ENCODE peak calls at places on chromosomes 1 and 21, in eight cellular contexts. One of them, this sample, is unnamed.

GRCh38 chr1:31750858-31751638 is 13.1 kb downstream of the ADGRB2 start:
- DNase-seq in mesendoderm: peak; percentile 43
- DNase-seq in CD8-positive, alpha-beta T cell: no peak
- DNase-seq in neural progenitor cell: no peak
- DNase-seq in brain microvascular endothelial cell: peak; percentile 44
- DNase-seq in CD4-positive, CD25-positive, alpha-beta regulatory T cell: no peak
- DNase-seq in A549: no peak
- DNase-seq in GM23248: peak; percentile 85
- DNase-seq in this sample: no peak

GRCh38 chr1:1631793-1632420 is at the start of gene MMP23B:
- DNase-seq in brain microvascular endothelial cell: no peak
- DNase-seq in GM23248: peak; percentile 20
- DNase-seq in A549: no peak
- DNase-seq in CD4-positive, CD25-positive, alpha-beta regulatory T cell: no peak
- DNase-seq in mesendoderm: peak; percentile 54
- DNase-seq in neural progenitor cell: peak; percentile 78
- DNase-seq in CD8-positive, alpha-beta T cell: no peak
- DNase-seq in this sample: no peak

GRCh38 chr1:43653339-43653738 is 3.4 kb downstream of the KDM4A start:
- DNase-seq in A549: peak; percentile 36
- DNase-seq in CD8-positive, alpha-beta T cell: no peak
- DNase-seq in mesendoderm: peak; percentile 89
- DNase-seq in brain microvascular endothelial cell: peak; percentile 58
- DNase-seq in neural progenitor cell: peak; percentile 63
- DNase-seq in CD4-positive, CD25-positive, alpha-beta regulatory T cell: no peak
- DNase-seq in GM23248: peak; percentile 77
- DNase-seq in this sample: no peak

GRCh38 chr1:183433703-183434102 is 15.5 kb upstream of the NMNAT2 start:
- DNase-seq in A549: no peak
- DNase-seq in CD8-positive, alpha-beta T cell: no peak
- DNase-seq in neural progenitor cell: no peak
- DNase-seq in brain microvascular endothelial cell: no peak
- DNase-seq in GM23248: no peak
- DNase-seq in mesendoderm: peak; percentile 16
- DNase-seq in CD4-positive, CD25-positive, alpha-beta regulatory T cell: no peak
- DNase-seq in this sample: no peak

GRCh38 chr1:42070996-42071395 is 82.2 kb upstream of the GUCA2B start:
- DNase-seq in GM23248: no peak
- DNase-seq in brain microvascular endothelial cell: no peak
- DNase-seq in neural progenitor cell: no peak
- DNase-seq in CD8-positive, alpha-beta T cell: no peak
- DNase-seq in mesendoderm: no peak
- DNase-seq in CD4-positive, CD25-positive, alpha-beta regulatory T cell: no peak
- DNase-seq in A549: no peak
- DNase-seq in this sample: no peak

GRCh38 chr1:87765686-87766085 is 437.0 kb downstream of the LMO4 start:
- DNase-seq in A549: no peak
- DNase-seq in mesendoderm: no peak
- DNase-seq in neural progenitor cell: no peak
- DNase-seq in CD4-positive, CD25-positive, alpha-beta regulatory T cell: no peak
- DNase-seq in GM23248: peak; percentile 77
- DNase-seq in CD8-positive, alpha-beta T cell: no peak
- DNase-seq in brain microvascular endothelial cell: no peak
- DNase-seq in this sample: no peak

GRCh38 chr1:92481598-92482403 is 4.9 kb downstream of the GFI1 start:
- DNase-seq in CD4-positive, CD25-positive, alpha-beta regulatory T cell: no peak
- DNase-seq in CD8-positive, alpha-beta T cell: no peak
- DNase-seq in A549: no peak
- DNase-seq in neural progenitor cell: peak; percentile 59
- DNase-seq in mesendoderm: peak; percentile 28
- DNase-seq in GM23248: peak; percentile 32
- DNase-seq in brain microvascular endothelial cell: no peak
- DNase-seq in this sample: no peak

GRCh38 chr1:245195398-245195797 is 40.6 kb downstream of the KIF26B start:
- DNase-seq in mesendoderm: peak; percentile 63
- DNase-seq in A549: no peak
- DNase-seq in CD8-positive, alpha-beta T cell: no peak
- DNase-seq in GM23248: no peak
- DNase-seq in brain microvascular endothelial cell: no peak
- DNase-seq in CD4-positive, CD25-positive, alpha-beta regulatory T cell: no peak
- DNase-seq in neural progenitor cell: peak; percentile 59
- DNase-seq in this sample: no peak

GRCh38 chr1:36658838-36659237 is 176.1 kb upstream of the CSF3R start:
- DNase-seq in CD8-positive, alpha-beta T cell: no peak
- DNase-seq in neural progenitor cell: no peak
- DNase-seq in brain microvascular endothelial cell: no peak
- DNase-seq in A549: no peak
- DNase-seq in mesendoderm: no peak
- DNase-seq in CD4-positive, CD25-positive, alpha-beta regulatory T cell: no peak
- DNase-seq in GM23248: no peak
- DNase-seq in this sample: no peak

GRCh38 chr1:21935891-21936365 is 1.2 kb downstream of the HSPG2 start:
- DNase-seq in brain microvascular endothelial cell: no peak
- DNase-seq in GM23248: no peak
- DNase-seq in neural progenitor cell: no peak
- DNase-seq in CD4-positive, CD25-positive, alpha-beta regulatory T cell: no peak
- DNase-seq in A549: no peak
- DNase-seq in CD8-positive, alpha-beta T cell: no peak
- DNase-seq in mesendoderm: peak; percentile 60
- DNase-seq in this sample: no peak

GRCh38 chr1:39397487-39397886 is 93.9 kb upstream of the BMP8A start:
- DNase-seq in A549: no peak
- DNase-seq in brain microvascular endothelial cell: no peak
- DNase-seq in GM23248: no peak
- DNase-seq in CD4-positive, CD25-positive, alpha-beta regulatory T cell: no peak
- DNase-seq in mesendoderm: no peak
- DNase-seq in CD8-positive, alpha-beta T cell: no peak
- DNase-seq in neural progenitor cell: no peak
- DNase-seq in this sample: no peak

GRCh38 chr1:245874942-245875580 is 632.0 kb downstream of the SMYD3 start:
- DNase-seq in A549: no peak
- DNase-seq in CD4-positive, CD25-positive, alpha-beta regulatory T cell: no peak
- DNase-seq in brain microvascular endothelial cell: peak; percentile 100
- DNase-seq in mesendoderm: no peak
- DNase-seq in CD8-positive, alpha-beta T cell: no peak
- DNase-seq in GM23248: peak; percentile 97
- DNase-seq in neural progenitor cell: no peak
- DNase-seq in this sample: no peak

GRCh38 chr1:93701619-93702018 is 20.0 kb upstream of the BCAR3 start:
- DNase-seq in CD4-positive, CD25-positive, alpha-beta regulatory T cell: no peak
- DNase-seq in mesendoderm: peak; percentile 91
- DNase-seq in A549: peak; percentile 91
- DNase-seq in brain microvascular endothelial cell: peak; percentile 95
- DNase-seq in CD8-positive, alpha-beta T cell: no peak
- DNase-seq in GM23248: peak; percentile 98
- DNase-seq in neural progenitor cell: no peak
- DNase-seq in this sample: peak; percentile 53

GRCh38 chr1:75074719-75075395 is 59.3 kb upstream of the LHX8 start:
- DNase-seq in neural progenitor cell: peak; percentile 25
- DNase-seq in brain microvascular endothelial cell: no peak
- DNase-seq in A549: no peak
- DNase-seq in GM23248: no peak
- DNase-seq in CD4-positive, CD25-positive, alpha-beta regulatory T cell: no peak
- DNase-seq in mesendoderm: peak; percentile 48
- DNase-seq in CD8-positive, alpha-beta T cell: no peak
- DNase-seq in this sample: no peak

GRCh38 chr1:190579517-190580193 is 102.0 kb upstream of the BRINP3 start:
- DNase-seq in A549: no peak
- DNase-seq in neural progenitor cell: no peak
- DNase-seq in CD4-positive, CD25-positive, alpha-beta regulatory T cell: no peak
- DNase-seq in mesendoderm: no peak
- DNase-seq in brain microvascular endothelial cell: no peak
- DNase-seq in CD8-positive, alpha-beta T cell: no peak
- DNase-seq in GM23248: no peak
- DNase-seq in this sample: no peak

GRCh38 chr1:71919812-71920509 is 362.4 kb downstream of the NEGR1 start:
- DNase-seq in GM23248: no peak
- DNase-seq in mesendoderm: peak; percentile 8
- DNase-seq in CD4-positive, CD25-positive, alpha-beta regulatory T cell: no peak
- DNase-seq in A549: no peak
- DNase-seq in brain microvascular endothelial cell: no peak
- DNase-seq in CD8-positive, alpha-beta T cell: no peak
- DNase-seq in neural progenitor cell: peak; percentile 15
- DNase-seq in this sample: no peak

GRCh38 chr21:41966341-41966833 is 12.6 kb upstream of the C2CD2 start:
- DNase-seq in CD8-positive, alpha-beta T cell: no peak
- DNase-seq in A549: no peak
- DNase-seq in mesendoderm: no peak
- DNase-seq in CD4-positive, CD25-positive, alpha-beta regulatory T cell: no peak
- DNase-seq in neural progenitor cell: no peak
- DNase-seq in brain microvascular endothelial cell: no peak
- DNase-seq in GM23248: peak; percentile 16
- DNase-seq in this sample: no peak

GRCh38 chr1:36134805-36135339 is 9.8 kb upstream of the COL8A2 start:
- DNase-seq in GM23248: peak; percentile 66
- DNase-seq in CD8-positive, alpha-beta T cell: no peak
- DNase-seq in A549: peak; percentile 68
- DNase-seq in brain microvascular endothelial cell: peak; percentile 55
- DNase-seq in CD4-positive, CD25-positive, alpha-beta regulatory T cell: no peak
- DNase-seq in neural progenitor cell: peak; percentile 84
- DNase-seq in mesendoderm: peak; percentile 90
- DNase-seq in this sample: peak; percentile 52

GRCh38 chr1:119254067-119254720 is 113.7 kb upstream of the WARS2 start:
- DNase-seq in A549: no peak
- DNase-seq in neural progenitor cell: no peak
- DNase-seq in CD4-positive, CD25-positive, alpha-beta regulatory T cell: no peak
- DNase-seq in mesendoderm: peak; percentile 44
- DNase-seq in CD8-positive, alpha-beta T cell: no peak
- DNase-seq in brain microvascular endothelial cell: no peak
- DNase-seq in GM23248: no peak
- DNase-seq in this sample: no peak

GRCh38 chr21:34083357-34083756 is 10.0 kb downstream of the MRPS6 start:
- DNase-seq in neural progenitor cell: no peak
- DNase-seq in GM23248: no peak
- DNase-seq in CD4-positive, CD25-positive, alpha-beta regulatory T cell: no peak
- DNase-seq in CD8-positive, alpha-beta T cell: no peak
- DNase-seq in mesendoderm: no peak
- DNase-seq in A549: no peak
- DNase-seq in brain microvascular endothelial cell: no peak
- DNase-seq in this sample: no peak
- H3K27ac ChIP-seq in neural progenitor cell: peak overlapping the region; percentile 16
- H3K27ac ChIP-seq in GM23248: no peak overlapping the region
- H3K27ac ChIP-seq in CD4-positive, CD25-positive, alpha-beta regulatory T cell: no peak overlapping the region
- H3K27ac ChIP-seq in CD8-positive, alpha-beta T cell: no peak overlapping the region
- H3K27ac ChIP-seq in mesendoderm: no peak overlapping the region
- H3K27ac ChIP-seq in A549: no peak overlapping the region
- H3K27ac ChIP-seq in brain microvascular endothelial cell: no peak overlapping the region
- H3K27ac ChIP-seq in this sample: no peak overlapping the region

DNA sequence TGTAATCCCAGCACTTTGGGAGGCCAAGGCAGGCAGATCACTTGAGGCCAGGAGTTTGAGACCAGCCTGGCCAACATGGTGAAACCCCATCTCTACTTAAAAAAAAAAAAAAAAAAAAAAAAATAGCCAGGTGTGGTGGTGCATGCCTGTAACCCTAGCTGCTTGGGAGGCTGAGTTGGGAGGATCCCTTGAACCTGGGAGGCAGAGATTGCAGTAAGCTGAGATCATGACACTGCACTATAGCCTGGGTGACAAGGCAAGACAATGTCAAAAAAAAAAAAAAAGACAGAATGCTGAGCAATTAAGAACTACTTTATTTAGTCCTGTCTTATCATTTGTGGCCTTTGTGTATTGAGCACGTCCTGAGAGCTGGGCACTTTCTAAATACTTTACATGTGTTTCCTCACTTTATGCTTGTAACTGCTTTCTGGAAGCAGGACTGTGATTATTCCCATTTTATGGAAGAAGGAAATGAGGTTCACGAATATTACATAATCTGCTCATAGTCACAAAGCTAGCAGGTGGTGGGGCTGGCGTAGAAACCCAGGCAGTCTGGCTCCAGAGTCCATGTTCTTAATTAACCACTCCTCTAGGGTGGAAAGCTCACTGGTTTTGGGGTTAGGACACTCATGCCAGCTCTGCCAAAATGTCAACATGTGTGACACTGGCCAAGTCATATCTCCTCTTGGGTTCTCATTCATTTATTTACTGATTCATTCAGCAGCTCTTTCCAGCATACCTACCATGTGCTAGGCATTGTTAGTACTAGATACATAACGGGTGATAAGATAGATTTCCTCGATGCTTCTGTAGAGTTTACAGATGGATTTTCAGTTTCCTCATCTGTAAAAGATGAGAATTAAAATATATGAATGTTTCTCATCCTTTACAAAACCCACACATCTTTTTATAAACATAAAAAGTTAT is 57.7 kb downstream of the DDR2 start:
- DNase-seq in brain microvascular endothelial cell: no peak
- DNase-seq in A549: no peak
- DNase-seq in CD8-positive, alpha-beta T cell: no peak
- DNase-seq in CD4-positive, CD25-positive, alpha-beta regulatory T cell: no peak
- DNase-seq in neural progenitor cell: no peak
- DNase-seq in mesendoderm: no peak
- DNase-seq in GM23248: peak; percentile 80
- DNase-seq in this sample: no peak
- H3K27ac ChIP-seq in brain microvascular endothelial cell: peak overlapping the region; percentile 40
- H3K27ac ChIP-seq in A549: no peak overlapping the region
- H3K27ac ChIP-seq in CD8-positive, alpha-beta T cell: no peak overlapping the region
- H3K27ac ChIP-seq in CD4-positive, CD25-positive, alpha-beta regulatory T cell: no peak overlapping the region
- H3K27ac ChIP-seq in neural progenitor cell: no peak overlapping the region
- H3K27ac ChIP-seq in mesendoderm: no peak overlapping the region
- H3K27ac ChIP-seq in GM23248: peak overlapping the region; percentile 80
- H3K27ac ChIP-seq in this sample: no peak overlapping the region

DNA sequence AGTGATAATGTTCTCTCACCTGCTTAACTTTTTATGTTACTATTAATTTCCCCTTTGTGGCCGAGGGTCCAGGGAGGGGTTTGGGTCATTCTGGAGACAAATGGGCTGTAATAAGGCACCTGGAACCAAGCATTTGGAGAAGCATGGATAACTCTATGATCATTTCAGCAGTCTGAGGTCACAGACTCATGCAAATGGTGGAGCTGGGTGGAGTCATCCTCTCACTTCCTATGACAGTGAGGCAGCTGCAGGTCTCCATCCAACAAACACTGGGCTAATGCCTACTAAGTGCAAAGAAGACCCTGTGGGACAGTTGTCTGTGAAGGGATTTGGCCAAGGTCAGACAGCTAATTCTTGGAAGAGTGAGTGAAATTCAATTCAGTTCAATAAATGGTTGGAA is 28.8 kb upstream of the CAMTA1 start:
- DNase-seq in brain microvascular endothelial cell: no peak
- DNase-seq in mesendoderm: no peak
- DNase-seq in CD4-positive, CD25-positive, alpha-beta regulatory T cell: no peak
- DNase-seq in A549: no peak
- DNase-seq in neural progenitor cell: no peak
- DNase-seq in GM23248: no peak
- DNase-seq in CD8-positive, alpha-beta T cell: no peak
- DNase-seq in this sample: no peak
- H3K27ac ChIP-seq in brain microvascular endothelial cell: no peak overlapping the region
- H3K27ac ChIP-seq in mesendoderm: no peak overlapping the region
- H3K27ac ChIP-seq in CD4-positive, CD25-positive, alpha-beta regulatory T cell: no peak overlapping the region
- H3K27ac ChIP-seq in A549: no peak overlapping the region
- H3K27ac ChIP-seq in neural progenitor cell: no peak overlapping the region
- H3K27ac ChIP-seq in GM23248: no peak overlapping the region
- H3K27ac ChIP-seq in CD8-positive, alpha-beta T cell: no peak overlapping the region
- H3K27ac ChIP-seq in this sample: no peak overlapping the region

DNA sequence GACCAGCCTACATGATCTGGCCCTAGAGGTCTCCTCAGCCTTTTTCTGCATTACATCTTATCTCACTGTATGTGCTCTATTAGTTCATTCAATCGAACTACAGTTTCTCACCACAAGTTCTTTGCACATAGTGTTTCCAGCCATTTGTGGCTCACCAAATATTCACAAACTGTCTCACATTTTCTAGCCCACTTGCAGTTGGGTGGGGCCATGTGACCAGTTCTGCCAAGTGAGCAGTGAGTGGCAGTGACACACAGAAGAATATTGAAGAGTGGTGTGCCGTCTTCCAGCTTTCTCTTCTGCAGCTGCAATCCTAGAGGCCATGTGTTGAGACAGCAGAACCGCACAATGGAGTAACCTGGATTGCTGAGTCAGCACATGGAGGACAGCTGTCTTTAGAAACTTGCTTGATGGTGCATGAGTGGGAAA is 103.2 kb upstream of the ZNF644 start:
- DNase-seq in CD4-positive, CD25-positive, alpha-beta regulatory T cell: no peak
- DNase-seq in neural progenitor cell: peak; percentile 23
- DNase-seq in CD8-positive, alpha-beta T cell: no peak
- DNase-seq in mesendoderm: no peak
- DNase-seq in brain microvascular endothelial cell: no peak
- DNase-seq in A549: no peak
- DNase-seq in GM23248: no peak
- DNase-seq in this sample: no peak
- H3K27ac ChIP-seq in CD4-positive, CD25-positive, alpha-beta regulatory T cell: no peak overlapping the region
- H3K27ac ChIP-seq in neural progenitor cell: no peak overlapping the region
- H3K27ac ChIP-seq in CD8-positive, alpha-beta T cell: no peak overlapping the region
- H3K27ac ChIP-seq in mesendoderm: no peak overlapping the region
- H3K27ac ChIP-seq in brain microvascular endothelial cell: no peak overlapping the region
- H3K27ac ChIP-seq in A549: no peak overlapping the region
- H3K27ac ChIP-seq in GM23248: no peak overlapping the region
- H3K27ac ChIP-seq in this sample: no peak overlapping the region